ENCODE peak calls at places on chromosomes 3 and 15, in six cellular contexts. M is activated naive CD8-positive, alpha-beta T cell treated with anti-CD3 and anti-CD28 coated beads for 36 hours; U is AG08395; L is GM04503; B is HEK293T; X is NCI-H1092. P is an unnamed sample.

GRCh38 chr15:48170981-48171380 is 7.1 kb downstream of the MYEF2 start:
- DNase-seq in B (no peak), M (no peak), X (no peak), U (no peak), L (no peak), P (no peak)

GRCh38 chr15:93072440-93073394 is 16.3 kb downstream of the RGMA start:
- DNase-seq in B (peak; percentile 87), X (no peak), L (no peak), U (peak; percentile 69), M (no peak), P (peak; percentile 42)

GRCh38 chr3:66398228-66399025 is 102.4 kb downstream of the LRIG1 start:
- DNase-seq in X (peak; percentile 68), U (no peak), L (no peak), M (no peak), B (no peak), P (no peak)

GRCh38 chr3:180265551-180265950 is 228.8 kb upstream of the PEX5L start:
- DNase-seq in U (no peak), M (no peak), L (no peak), B (no peak), X (no peak), P (no peak)

GRCh38 chr15:97849183-97849582 is 111.3 kb upstream of the ARRDC4 start:
- DNase-seq in X (no peak), M (no peak), L (no peak), U (no peak), B (no peak), P (no peak)

GRCh38 chr15:57551717-57552677 is 39.7 kb upstream of the MYZAP start:
- DNase-seq in L (peak; percentile 45), B (no peak), X (no peak), M (no peak), U (peak; percentile 88), P (peak; percentile 88)

GRCh38 chr15:68364028-68364659 is 67.8 kb downstream of the ITGA11 start:
- DNase-seq in U (no peak), X (no peak), B (no peak), M (no peak), L (no peak), P (no peak)

GRCh38 chr15:74420193-74420905 is 13.4 kb downstream of the SEMA7A start:
- DNase-seq in M (no peak), U (no peak), L (no peak), X (no peak), B (no peak), P (no peak)

GRCh38 chr15:37125143-37125542 is 24.8 kb upstream of the MEIS2 start:
- DNase-seq in U (no peak), B (no peak), X (no peak), M (no peak), L (no peak), P (no peak)

GRCh38 chr3:34206996-34207395 is 408.6 kb downstream of the PDCD6IP start:
- DNase-seq in M (no peak), X (no peak), B (no peak), U (no peak), L (peak; percentile 1), P (peak; percentile 92)

P was measured in endothelial cell of umbilical vein.